ENCODE peak calls at places on chromosomes 16 and 17, in six cellular contexts. B is epithelial cell of esophagus; Z is Ammon's horn; X is T-helper 2 cell; A is stimulated activated CD4-positive, alpha-beta T cell treated with anti-CD3 and anti-CD28 coated beads, Interleukin-1b, Interleukin-23, amount 100 ng/mL, for 24 hours; M is T-helper 1 cell. U is an unnamed sample.

GRCh38 chr17:9138161-9138717 is 116.9 kb downstream of the NTN1 start:
- DNase-seq in B (no peak), Z (no peak), X (no peak), A (no peak), M (no peak), U (no peak)

GRCh38 chr16:51337662-51338061 is 186.6 kb upstream of the SALL1 start:
- DNase-seq in B (no peak), Z (no peak), X (no peak), A (no peak), M (no peak), U (no peak)

GRCh38 chr16:81786321-81786720 is 7.2 kb downstream of the PLCG2 start:
- DNase-seq in B (peak), Z (no peak), X (no peak), A (no peak), M (no peak), U (no peak)

GRCh38 chr17:3026856-3027751 is 36.3 kb downstream of the OR1D5 start:
- DNase-seq in B (no peak), Z (no peak), X (no peak), A (no peak), M (no peak), U (no peak)

GRCh38 chr17:13728751-13729150 is 127.0 kb upstream of the HS3ST3A1 start:
- DNase-seq in B (peak), Z (no peak), X (no peak), A (no peak), M (no peak), U (no peak)

GRCh38 chr17:1896243-1897163 is 66.7 kb downstream of the RPA1 start:
- DNase-seq in B (no peak), Z (no peak), X (no peak), A (no peak), M (no peak), U (no peak)

GRCh38 chr16:68445458-68445857 is 2.9 kb downstream of the SMPD3 start:
- DNase-seq in B (peak), Z (peak), X (peak), A (no peak), M (no peak), U (no peak)

GRCh38 chr16:79644977-79645667 is 44.6 kb upstream of the MAF start:
- DNase-seq in B (peak), Z (no peak), X (no peak), A (no peak), M (no peak), U (no peak)

GRCh38 chr17:75906143-75906884 is 1.6 kb upstream of the MRPL38 start:
- DNase-seq in B (peak), Z (no peak), X (no peak), A (no peak), M (no peak), U (no peak)

GRCh38 chr17:81365148-81365600 is 30.1 kb upstream of the BAHCC1 start:
- DNase-seq in B (peak), Z (peak), X (peak), A (no peak), M (no peak), U (no peak)

GRCh38 chr17:61450641-61451537 is 1.3 kb upstream of the TBX4 start:
- DNase-seq in B (no peak), Z (no peak), X (no peak), A (no peak), M (no peak), U (no peak)

GRCh38 chr17:20278805-20279204 is 188.5 kb downstream of the LGALS9B start:
- DNase-seq in B (no peak), Z (no peak), X (no peak), A (no peak), M (no peak), U (no peak)

GRCh38 chr16:735982-736453 is 4.8 kb downstream of the CIAO3 start:
- DNase-seq in B (no peak), Z (no peak), X (peak), A (no peak), M (no peak), U (no peak)

GRCh38 chr16:11596572-11597226 is 10.0 kb upstream of the LITAF start:
- DNase-seq in B (peak), Z (no peak), X (no peak), A (no peak), M (no peak), U (no peak)

GRCh38 chr17:82351713-82352488 is 7.1 kb upstream of the TEX19 start:
- DNase-seq in B (peak), Z (peak), X (peak), A (peak), M (peak), U (peak)

GRCh38 chr16:66741131-66741900 is 10.1 kb downstream of the DYNC1LI2 start:
- DNase-seq in B (peak), Z (peak), X (no peak), A (no peak), M (no peak), U (no peak)

GRCh38 chr16:71927383-71927782 is 32.1 kb downstream of the IST1 start:
- DNase-seq in B (peak), Z (peak), X (peak), A (no peak), M (no peak), U (no peak)

GRCh38 chr17:77802811-77803220 is 155.7 kb upstream of the TNRC6C start:
- DNase-seq in B (no peak), Z (peak), X (no peak), A (no peak), M (no peak), U (no peak)

GRCh38 chr17:6695565-6695964 is 17.6 kb downstream of the SLC13A5 start:
- DNase-seq in B (peak), Z (no peak), X (no peak), A (no peak), M (no peak), U (no peak)

GRCh38 chr17:29933379-29933778 is 3.4 kb upstream of the SSH2 start:
- DNase-seq in B (peak), Z (peak), X (no peak), A (no peak), M (no peak), U (no peak)

GRCh38 chr17:60231234-60231633 is 81.5 kb downstream of the CA4 start:
- DNase-seq in B (peak), Z (peak), X (peak), A (no peak), M (no peak), U (no peak)

GRCh38 chr17:79944251-79944812 is 91.3 kb downstream of the TBC1D16 start:
- DNase-seq in B (no peak), Z (no peak), X (no peak), A (no peak), M (no peak), U (no peak)

GRCh38 chr17:13616031-13616430 is 14.3 kb upstream of the HS3ST3A1 start:
- DNase-seq in B (no peak), Z (no peak), X (no peak), A (no peak), M (no peak), U (no peak)

GRCh38 chr16:77584205-77584859 is 138.0 kb upstream of the NUDT7 start:
- DNase-seq in B (peak), Z (peak), X (peak), A (peak), M (no peak), U (no peak)

GRCh38 chr16:15450624-15451023 is 16.2 kb downstream of the BMERB1 start:
- DNase-seq in B (no peak), Z (peak), X (no peak), A (no peak), M (no peak), U (no peak)

GRCh38 chr17:66547170-66547865 is 244.9 kb downstream of the PRKCA start:
- DNase-seq in B (no peak), Z (no peak), X (peak), A (no peak), M (no peak), U (no peak)

GRCh38 chr17:81027038-81027437 is 7.9 kb upstream of the BAIAP2 start:
- DNase-seq in B (no peak), Z (peak), X (no peak), A (no peak), M (no peak), U (no peak)

GRCh38 chr17:17877548-17878358 is 41.0 kb upstream of the SREBF1 start:
- DNase-seq in B (peak), Z (peak), X (no peak), A (no peak), M (no peak), U (no peak)

GRCh38 chr16:69078073-69078472 is 27.4 kb upstream of the HAS3 start:
- DNase-seq in B (no peak), Z (no peak), X (no peak), A (no peak), M (no peak), U (no peak)

GRCh38 chr17:61662771-61663170 is 71.8 kb upstream of the NACA2 start:
- DNase-seq in B (no peak), Z (no peak), X (peak), A (no peak), M (no peak), U (no peak)

GRCh38 chr16:90047714-90048346 is 28.6 kb upstream of the DBNDD1 start:
- DNase-seq in B (peak), Z (no peak), X (no peak), A (no peak), M (no peak), U (no peak)

GRCh38 chr16:72649254-72649944 is 398.5 kb downstream of the ZFHX3 start:
- DNase-seq in B (no peak), Z (no peak), X (no peak), A (no peak), M (no peak), U (no peak)

GRCh38 chr17:8382052-8382879 is 727 bp downstream of the RPL26 start:
- DNase-seq in B (no peak), Z (no peak), X (peak), A (no peak), M (no peak), U (no peak)

GRCh38 chr17:17181666-17182600 is 24.2 kb downstream of the PLD6 start:
- DNase-seq in B (no peak), Z (no peak), X (peak), A (no peak), M (no peak), U (peak)

GRCh38 chr16:87550510-87550961 is 51.8 kb upstream of the JPH3 start:
- DNase-seq in B (peak), Z (peak), X (peak), A (peak), M (peak), U (peak)

GRCh38 chr17:32281011-32281451 is 15.4 kb downstream of the RHBDL3 start:
- DNase-seq in B (no peak), Z (no peak), X (no peak), A (no peak), M (no peak), U (no peak)

GRCh38 chr16:20904507-20905079 is 4.0 kb downstream of the LYRM1 start:
- DNase-seq in B (peak), Z (peak), X (peak), A (no peak), M (no peak), U (peak)

GRCh38 chr16:19649980-19650379 is 68.0 kb downstream of the KNOP1 start:
- DNase-seq in B (no peak), Z (no peak), X (no peak), A (no peak), M (no peak), U (no peak)

GRCh38 chr17:28706471-28707338 is 5.0 kb downstream of the PROCA1 start:
- DNase-seq in B (no peak), Z (no peak), X (no peak), A (no peak), M (no peak), U (no peak)